ENCODE peak calls at places on chromosomes 13 and 19, in five cellular contexts. One of them, this sample, is unnamed.

GRCh38 chr13:113651511-113652403 is 6.2 kb downstream of the ATP4B start:
- DNase-seq in K562: no peak
- DNase-seq in H1: no peak
- DNase-seq in GM12878: no peak
- DNase-seq in HepG2: no peak
- DNase-seq in this sample: no peak

GRCh38 chr13:45256254-45256653 is 55.4 kb upstream of the KCTD4 start:
- DNase-seq in K562: no peak
- DNase-seq in H1: no peak
- DNase-seq in GM12878: no peak
- DNase-seq in HepG2: no peak
- DNase-seq in this sample: no peak

GRCh38 chr19:30854661-30855060 is 482.5 kb downstream of the ZNF536 start:
- DNase-seq in K562: no peak
- DNase-seq in H1: no peak
- DNase-seq in GM12878: no peak
- DNase-seq in HepG2: no peak
- DNase-seq in this sample: no peak

GRCh38 chr13:64758520-64758919 is 2471.6 kb downstream of the PCDH9 start:
- DNase-seq in K562: no peak
- DNase-seq in H1: peak
- DNase-seq in GM12878: no peak
- DNase-seq in HepG2: no peak
- DNase-seq in this sample: no peak

GRCh38 chr13:113962386-113962785 is 11.5 kb downstream of the C13orf46 start:
- DNase-seq in K562: no peak
- DNase-seq in H1: no peak
- DNase-seq in GM12878: no peak
- DNase-seq in HepG2: no peak
- DNase-seq in this sample: no peak

GRCh38 chr19:46862974-46863632 is 2.3 kb downstream of the ARHGAP35 start:
- DNase-seq in K562: peak
- DNase-seq in H1: no peak
- DNase-seq in GM12878: no peak
- DNase-seq in HepG2: no peak
- DNase-seq in this sample: no peak

GRCh38 chr13:40644838-40645620 is 21.4 kb downstream of the FOXO1 start:
- DNase-seq in K562: no peak
- DNase-seq in H1: no peak
- DNase-seq in GM12878: no peak
- DNase-seq in HepG2: no peak
- DNase-seq in this sample: no peak

GRCh38 chr13:112962396-112962795 is 6.6 kb upstream of the MCF2L start:
- DNase-seq in K562: no peak
- DNase-seq in H1: no peak
- DNase-seq in GM12878: no peak
- DNase-seq in HepG2: no peak
- DNase-seq in this sample: no peak

GRCh38 chr13:28479005-28479404 is 15.9 kb downstream of the FLT1 start:
- DNase-seq in K562: no peak
- DNase-seq in H1: no peak
- DNase-seq in GM12878: no peak
- DNase-seq in HepG2: no peak
- DNase-seq in this sample: no peak

GRCh38 chr13:52978989-52979388 is 49.6 kb upstream of the OLFM4 start:
- DNase-seq in K562: no peak
- DNase-seq in H1: no peak
- DNase-seq in GM12878: no peak
- DNase-seq in HepG2: no peak
- DNase-seq in this sample: no peak

GRCh38 chr13:99442273-99442895 is 58.9 kb upstream of the TM9SF2 start:
- DNase-seq in K562: peak
- DNase-seq in H1: no peak
- DNase-seq in GM12878: no peak
- DNase-seq in HepG2: peak
- DNase-seq in this sample: peak

GRCh38 chr13:99984134-99984462 is 2.5 kb downstream of the ZIC2 start:
- DNase-seq in K562: no peak
- DNase-seq in H1: no peak
- DNase-seq in GM12878: no peak
- DNase-seq in HepG2: no peak
- DNase-seq in this sample: no peak

GRCh38 chr19:42301646-42302204 is at the start of gene PRR19:
- DNase-seq in K562: peak
- DNase-seq in H1: no peak
- DNase-seq in GM12878: no peak
- DNase-seq in HepG2: no peak
- DNase-seq in this sample: no peak

GRCh38 chr19:57103573-57104277 is 16.1 kb upstream of the USP29 start:
- DNase-seq in K562: peak
- DNase-seq in H1: no peak
- DNase-seq in GM12878: peak
- DNase-seq in HepG2: peak
- DNase-seq in this sample: peak

GRCh38 chr19:11984986-11985385 is 20.1 kb downstream of the ZNF763 start:
- DNase-seq in K562: peak
- DNase-seq in H1: no peak
- DNase-seq in GM12878: no peak
- DNase-seq in HepG2: peak
- DNase-seq in this sample: no peak

GRCh38 chr19:45253396-45254027 is 2.4 kb downstream of the MARK4 start:
- DNase-seq in K562: no peak
- DNase-seq in H1: no peak
- DNase-seq in GM12878: no peak
- DNase-seq in HepG2: no peak
- DNase-seq in this sample: no peak

GRCh38 chr13:66635526-66635925 is 594.6 kb downstream of the PCDH9 start:
- DNase-seq in K562: no peak
- DNase-seq in H1: no peak
- DNase-seq in GM12878: no peak
- DNase-seq in HepG2: no peak
- DNase-seq in this sample: no peak

GRCh38 chr19:55304279-55304978 is 20.6 kb downstream of the BRSK1 start:
- DNase-seq in K562: peak
- DNase-seq in H1: no peak
- DNase-seq in GM12878: no peak
- DNase-seq in HepG2: peak
- DNase-seq in this sample: peak

GRCh38 chr19:18951721-18952281 is 10.8 kb upstream of the HOMER3 start:
- DNase-seq in K562: no peak
- DNase-seq in H1: no peak
- DNase-seq in GM12878: no peak
- DNase-seq in HepG2: no peak
- DNase-seq in this sample: peak

GRCh38 chr13:26946675-26947342 is 186.2 kb upstream of the GPR12 start:
- DNase-seq in K562: peak
- DNase-seq in H1: no peak
- DNase-seq in GM12878: peak
- DNase-seq in HepG2: peak
- DNase-seq in this sample: peak

GRCh38 chr19:34500656-34501120 is 19.1 kb downstream of the WTIP start:
- DNase-seq in K562: peak
- DNase-seq in H1: no peak
- DNase-seq in GM12878: no peak
- DNase-seq in HepG2: no peak
- DNase-seq in this sample: no peak

GRCh38 chr19:56217039-56217949 is 15.2 kb downstream of the ZSCAN5C start:
- DNase-seq in K562: no peak
- DNase-seq in H1: peak
- DNase-seq in GM12878: no peak
- DNase-seq in HepG2: no peak
- DNase-seq in this sample: no peak

GRCh38 chr13:94351292-94352000 is 128.0 kb downstream of the DCT start:
- DNase-seq in K562: no peak
- DNase-seq in H1: no peak
- DNase-seq in GM12878: no peak
- DNase-seq in HepG2: no peak
- DNase-seq in this sample: no peak

GRCh38 chr19:892243-892996 is 567 bp downstream of the MED16 start:
- DNase-seq in K562: no peak
- DNase-seq in H1: no peak
- DNase-seq in GM12878: no peak
- DNase-seq in HepG2: no peak
- DNase-seq in this sample: no peak

GRCh38 chr13:27595055-27595811 is 25.1 kb downstream of the LNX2 start:
- DNase-seq in K562: no peak
- DNase-seq in H1: no peak
- DNase-seq in GM12878: no peak
- DNase-seq in HepG2: no peak
- DNase-seq in this sample: no peak

GRCh38 chr19:55441692-55442321 is 1.3 kb downstream of the SHISA7 start:
- DNase-seq in K562: peak
- DNase-seq in H1: no peak
- DNase-seq in GM12878: no peak
- DNase-seq in HepG2: no peak
- DNase-seq in this sample: no peak

GRCh38 chr19:46637224-46637623 is 1.2 kb upstream of the GNG8 start:
- DNase-seq in K562: no peak
- DNase-seq in H1: no peak
- DNase-seq in GM12878: no peak
- DNase-seq in HepG2: no peak
- DNase-seq in this sample: no peak

GRCh38 chr19:1232652-1233360 is 5.0 kb downstream of the CBARP start:
- DNase-seq in K562: no peak
- DNase-seq in H1: no peak
- DNase-seq in GM12878: no peak
- DNase-seq in HepG2: no peak
- DNase-seq in this sample: no peak

GRCh38 chr13:113186061-113186900 is 22.2 kb downstream of the PCID2 start:
- DNase-seq in K562: no peak
- DNase-seq in H1: no peak
- DNase-seq in GM12878: peak
- DNase-seq in HepG2: no peak
- DNase-seq in this sample: no peak

GRCh38 chr13:80389073-80390038 is 48.4 kb upstream of the SPRY2 start:
- DNase-seq in K562: no peak
- DNase-seq in H1: no peak
- DNase-seq in GM12878: no peak
- DNase-seq in HepG2: no peak
- DNase-seq in this sample: no peak

GRCh38 chr13:33262069-33262487 is 23.5 kb downstream of the STARD13 start:
- DNase-seq in K562: no peak
- DNase-seq in H1: no peak
- DNase-seq in GM12878: no peak
- DNase-seq in HepG2: peak
- DNase-seq in this sample: no peak

DNA sequence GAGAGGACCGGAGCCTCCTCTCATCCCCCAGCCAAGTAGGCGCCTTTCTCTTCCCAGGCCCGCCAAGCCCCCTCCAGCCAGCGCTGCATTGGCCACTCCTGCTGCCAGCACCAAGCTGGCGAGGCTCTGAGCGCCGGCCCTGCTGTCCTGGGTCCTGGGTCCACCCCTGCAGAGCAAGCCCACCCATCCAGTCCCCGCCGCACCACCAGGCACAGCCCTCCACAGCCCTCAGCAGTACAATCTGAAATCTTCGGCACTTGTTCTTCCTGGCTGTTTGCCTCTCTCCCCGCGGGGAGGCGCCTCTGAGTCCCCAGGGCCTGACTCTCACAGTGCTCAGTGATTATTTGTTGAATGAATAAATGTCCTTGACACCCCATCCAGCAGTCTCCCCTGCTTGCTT is 236.4 kb upstream of the SGCG start:
- DNase-seq in K562: no peak
- DNase-seq in H1: no peak
- DNase-seq in GM12878: no peak
- DNase-seq in HepG2: no peak
- DNase-seq in this sample: no peak
- TF ChIP-seq HDAC2 in K562: no peak
- TF ChIP-seq HDAC2 in H1: no peak
- TF ChIP-seq HDAC2 in GM12878: no peak
- TF ChIP-seq HDAC2 in HepG2: no peak
- TF ChIP-seq HDAC2 in this sample: no peak

GRCh38 chr13:97853550-97853949 is 99.9 kb upstream of the IPO5 start:
- DNase-seq in K562: no peak
- DNase-seq in H1: no peak
- DNase-seq in GM12878: no peak
- DNase-seq in HepG2: no peak
- DNase-seq in this sample: no peak

GRCh38 chr13:97856001-97856675 is 97.3 kb upstream of the IPO5 start:
- DNase-seq in K562: no peak
- DNase-seq in H1: no peak
- DNase-seq in GM12878: no peak
- DNase-seq in HepG2: no peak
- DNase-seq in this sample: no peak

GRCh38 chr13:97858161-97858560 is 95.3 kb upstream of the IPO5 start:
- DNase-seq in K562: no peak
- DNase-seq in H1: no peak
- DNase-seq in GM12878: no peak
- DNase-seq in HepG2: no peak
- DNase-seq in this sample: no peak

GRCh38 chr13:97852181-97852874 is 101.1 kb upstream of the IPO5 start:
- DNase-seq in K562: no peak
- DNase-seq in H1: no peak
- DNase-seq in GM12878: no peak
- DNase-seq in HepG2: no peak
- DNase-seq in this sample: no peak

GRCh38 chr13:97855570-97855970 is 97.9 kb upstream of the IPO5 start:
- DNase-seq in K562: peak
- DNase-seq in H1: no peak
- DNase-seq in GM12878: peak
- DNase-seq in HepG2: peak
- DNase-seq in this sample: peak
- TF ChIP-seq HDAC2 in K562: no peak
- TF ChIP-seq HDAC2 in H1: no peak
- TF ChIP-seq HDAC2 in GM12878: no peak
- TF ChIP-seq HDAC2 in HepG2: no peak
- TF ChIP-seq HDAC2 in this sample: no peak

GRCh38 chr13:50318887-50319286 is 303.6 kb downstream of the KCNRG start:
- DNase-seq in K562: peak
- DNase-seq in H1: no peak
- DNase-seq in GM12878: no peak
- DNase-seq in HepG2: no peak
- DNase-seq in this sample: peak
- TF ChIP-seq HDAC2 in K562: no peak
- TF ChIP-seq HDAC2 in H1: no peak
- TF ChIP-seq HDAC2 in GM12878: no peak
- TF ChIP-seq HDAC2 in HepG2: no peak
- TF ChIP-seq HDAC2 in this sample: no peak

GRCh38 chr19:29841559-29842367 is 30.0 kb downstream of the CCNE1 start:
- DNase-seq in K562: peak
- DNase-seq in H1: no peak
- DNase-seq in GM12878: no peak
- DNase-seq in HepG2: peak
- DNase-seq in this sample: peak

GRCh38 chr19:29842471-29843179 is 30.8 kb downstream of the CCNE1 start:
- DNase-seq in K562: no peak
- DNase-seq in H1: no peak
- DNase-seq in GM12878: no peak
- DNase-seq in HepG2: no peak
- DNase-seq in this sample: no peak

GRCh38 chr19:29843180-29844051 is 31.6 kb downstream of the CCNE1 start:
- DNase-seq in K562: no peak
- DNase-seq in H1: no peak
- DNase-seq in GM12878: no peak
- DNase-seq in HepG2: no peak
- DNase-seq in this sample: no peak

GRCh38 chr19:29840066-29840950 is 28.5 kb downstream of the CCNE1 start:
- DNase-seq in K562: no peak
- DNase-seq in H1: no peak
- DNase-seq in GM12878: no peak
- DNase-seq in HepG2: no peak
- DNase-seq in this sample: no peak

GRCh38 chr19:29841209-29841558 is 29.4 kb downstream of the CCNE1 start:
- DNase-seq in K562: no peak
- DNase-seq in H1: no peak
- DNase-seq in GM12878: no peak
- DNase-seq in HepG2: peak
- DNase-seq in this sample: peak
- TF ChIP-seq HDAC2 in K562: no peak
- TF ChIP-seq HDAC2 in H1: no peak
- TF ChIP-seq HDAC2 in GM12878: no peak
- TF ChIP-seq HDAC2 in HepG2: peak
- TF ChIP-seq HDAC2 in this sample: no peak